ENCODE peak calls at places on chromosomes 12 and 14, in four cellular contexts. One of them, this sample, is unnamed.

GRCh38 chr14:71583246-71583645 is 349.0 kb upstream of the RGS6 start:
- DNase-seq in stomach: no peak
- DNase-seq in A549: no peak
- DNase-seq in suprapubic skin: no peak
- DNase-seq in this sample: peak; percentile 29

GRCh38 chr14:100031506-100032281 is 33.5 kb upstream of the EVL start:
- DNase-seq in stomach: no peak
- DNase-seq in A549: peak; percentile 96
- DNase-seq in suprapubic skin: peak; percentile 72
- DNase-seq in this sample: peak; percentile 99

GRCh38 chr14:96125536-96125935 is 79.1 kb upstream of the BDKRB2 start:
- DNase-seq in stomach: no peak
- DNase-seq in A549: no peak
- DNase-seq in suprapubic skin: no peak
- DNase-seq in this sample: peak; percentile 77

GRCh38 chr12:65731771-65732170 is 92.5 kb upstream of the HMGA2 start:
- DNase-seq in stomach: no peak
- DNase-seq in A549: no peak
- DNase-seq in suprapubic skin: no peak
- DNase-seq in this sample: no peak

GRCh38 chr14:62722406-62722805 is 322.9 kb downstream of the KCNH5 start:
- DNase-seq in stomach: no peak
- DNase-seq in A549: no peak
- DNase-seq in suprapubic skin: no peak
- DNase-seq in this sample: no peak

GRCh38 chr14:69763761-69764510 is 3.0 kb upstream of the SRSF5 start:
- DNase-seq in stomach: no peak
- DNase-seq in A549: no peak
- DNase-seq in suprapubic skin: no peak
- DNase-seq in this sample: no peak

GRCh38 chr14:95895720-95896119 is 19.1 kb downstream of the TUNAR start:
- DNase-seq in stomach: peak; percentile 42
- DNase-seq in A549: peak; percentile 64
- DNase-seq in suprapubic skin: no peak
- DNase-seq in this sample: no peak

GRCh38 chr12:39122562-39123204 is 217.3 kb upstream of the CPNE8 start:
- DNase-seq in stomach: no peak
- DNase-seq in A549: no peak
- DNase-seq in suprapubic skin: no peak
- DNase-seq in this sample: no peak

GRCh38 chr14:52268191-52269061 is 928 bp downstream of the PTGDR start:
- DNase-seq in stomach: no peak
- DNase-seq in A549: no peak
- DNase-seq in suprapubic skin: peak; percentile 60
- DNase-seq in this sample: peak; percentile 27

GRCh38 chr12:4037747-4038312 is 164.6 kb upstream of the PARP11 start:
- DNase-seq in stomach: peak; percentile 35
- DNase-seq in A549: peak; percentile 29
- DNase-seq in suprapubic skin: no peak
- DNase-seq in this sample: peak; percentile 70

GRCh38 chr14:92426237-92426636 is 87.3 kb upstream of the RIN3 start:
- DNase-seq in stomach: no peak
- DNase-seq in A549: no peak
- DNase-seq in suprapubic skin: no peak
- DNase-seq in this sample: peak; percentile 58

GRCh38 chr14:38958589-38958988 is 144.4 kb downstream of the SEC23A start:
- DNase-seq in stomach: no peak
- DNase-seq in A549: no peak
- DNase-seq in suprapubic skin: no peak
- DNase-seq in this sample: peak; percentile 15

GRCh38 chr12:1518763-1519516 is 75.4 kb downstream of the FBXL14 start:
- DNase-seq in stomach: no peak
- DNase-seq in A549: no peak
- DNase-seq in suprapubic skin: no peak
- DNase-seq in this sample: peak; percentile 86

GRCh38 chr12:122023339-122024131 is 1.9 kb downstream of the BCL7A start:
- DNase-seq in stomach: peak; percentile 70
- DNase-seq in A549: peak; percentile 73
- DNase-seq in suprapubic skin: no peak
- DNase-seq in this sample: peak; percentile 65

GRCh38 chr12:25553083-25553482 is at the start of gene LMNTD1:
- DNase-seq in stomach: no peak
- DNase-seq in A549: no peak
- DNase-seq in suprapubic skin: no peak
- DNase-seq in this sample: peak; percentile 84

DNA sequence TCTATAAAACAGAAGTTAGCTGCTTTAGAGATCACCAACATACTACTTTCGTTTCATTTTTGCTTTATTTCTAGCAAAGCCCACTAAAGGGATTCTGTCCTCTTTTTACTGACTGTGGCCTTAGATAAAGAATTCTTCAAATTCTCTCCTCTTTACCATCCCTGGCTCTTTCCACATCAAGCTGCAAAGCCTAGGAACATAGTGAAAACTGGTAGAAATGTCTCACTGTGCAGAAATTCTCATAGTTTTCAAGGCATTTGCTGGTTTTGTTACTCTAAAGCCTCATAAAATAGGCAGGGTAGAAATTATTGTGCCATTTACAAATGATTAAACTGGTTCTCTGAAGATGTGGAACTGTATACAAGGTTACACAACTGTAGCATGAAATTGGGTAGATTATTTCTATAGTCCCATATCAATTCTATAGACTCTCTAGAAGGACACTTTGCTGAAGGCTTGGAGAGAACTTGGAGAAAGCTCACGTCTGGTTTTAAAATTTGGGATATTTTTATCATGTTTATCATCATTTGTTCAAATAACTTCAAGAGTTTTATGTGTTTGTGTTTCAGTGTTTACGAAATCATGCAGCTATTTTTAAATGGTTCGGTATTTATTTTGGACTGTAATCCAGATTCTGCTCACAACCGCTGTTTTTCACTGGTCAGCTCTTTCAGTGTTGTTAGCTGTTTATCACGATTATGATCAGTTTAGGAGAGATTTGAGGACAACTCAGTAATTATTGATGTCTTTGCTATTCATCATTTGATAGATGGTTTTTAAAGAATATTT is 36.8 kb upstream of the CSRP2 start:
- DNase-seq in stomach: no peak
- DNase-seq in A549: no peak
- DNase-seq in suprapubic skin: no peak
- DNase-seq in this sample: peak; percentile 38
- H3K4me3 ChIP-seq in stomach: no peak overlapping the region
- H3K4me3 ChIP-seq in A549: no peak overlapping the region
- H3K4me3 ChIP-seq in suprapubic skin: no peak overlapping the region
- H3K4me3 ChIP-seq in this sample: no peak overlapping the region

GRCh38 chr12:14833952-14834351 is 9.4 kb downstream of the ART4 start:
- DNase-seq in stomach: no peak
- DNase-seq in A549: no peak
- DNase-seq in suprapubic skin: no peak
- DNase-seq in this sample: no peak

GRCh38 chr12:14834502-14834901 is 8.8 kb downstream of the ART4 start:
- DNase-seq in stomach: no peak
- DNase-seq in A549: no peak
- DNase-seq in suprapubic skin: no peak
- DNase-seq in this sample: peak; percentile 44

GRCh38 chr12:14833336-14833735 is 10.0 kb downstream of the ART4 start:
- DNase-seq in stomach: no peak
- DNase-seq in A549: no peak
- DNase-seq in suprapubic skin: no peak
- DNase-seq in this sample: no peak

GRCh38 chr12:14839262-14839661 is 4.1 kb downstream of the ART4 start:
- DNase-seq in stomach: no peak
- DNase-seq in A549: no peak
- DNase-seq in suprapubic skin: no peak
- DNase-seq in this sample: no peak

DNA sequence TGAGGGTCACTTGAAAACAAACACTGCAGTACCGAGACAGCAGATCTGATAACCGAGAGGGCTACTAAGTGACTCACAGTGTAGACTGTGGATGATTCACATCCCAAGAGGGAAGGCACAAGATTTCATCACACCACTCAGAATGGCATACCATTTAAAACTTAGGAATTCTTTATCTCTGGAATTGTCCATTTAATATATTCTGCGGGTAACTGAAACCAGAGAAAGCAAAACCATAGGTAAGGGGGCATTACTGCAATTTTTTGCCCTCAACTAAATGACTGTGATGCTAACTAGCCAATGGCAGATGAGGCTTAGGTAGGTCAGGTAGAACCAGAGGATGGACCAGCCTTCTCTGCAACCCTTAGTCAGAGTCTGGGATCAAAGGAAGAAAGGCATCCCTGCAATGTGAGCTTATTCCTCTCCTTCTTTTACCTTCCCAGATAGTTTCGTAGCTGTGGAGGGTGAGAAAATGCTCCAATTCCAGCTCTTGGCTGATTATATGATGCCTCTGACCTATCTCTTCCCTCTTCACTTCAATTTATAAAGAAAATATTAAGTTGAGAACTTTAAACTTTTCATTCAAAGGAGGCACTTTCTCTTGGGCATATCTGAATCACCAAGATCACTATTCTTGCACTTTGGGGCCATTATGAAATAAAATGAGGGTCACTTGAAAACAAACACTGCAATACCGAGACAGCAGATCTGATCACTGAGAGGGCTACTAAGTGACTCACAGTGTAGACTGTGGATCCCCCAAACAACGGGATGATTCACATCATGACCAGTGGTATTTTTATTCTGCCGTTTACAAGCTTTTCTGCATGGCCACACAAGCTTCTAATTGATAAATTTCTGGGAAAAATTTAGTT is 6.8 kb downstream of the ART4 start:
- DNase-seq in stomach: no peak
- DNase-seq in A549: peak; percentile 50
- DNase-seq in suprapubic skin: no peak
- DNase-seq in this sample: peak; percentile 89
- TF ChIP-seq CTCF in stomach: no peak
- TF ChIP-seq CTCF in A549: no peak
- TF ChIP-seq CTCF in suprapubic skin: no peak
- TF ChIP-seq CTCF in this sample: no peak

GRCh38 chr14:50533806-50534205 is 1.4 kb upstream of the MAP4K5 start:
- DNase-seq in stomach: no peak
- DNase-seq in A549: no peak
- DNase-seq in suprapubic skin: no peak
- DNase-seq in this sample: no peak
- H3K4me3 ChIP-seq in stomach: peak overlapping the region; percentile 85
- H3K4me3 ChIP-seq in A549: no peak overlapping the region
- H3K4me3 ChIP-seq in suprapubic skin: peak overlapping the region; percentile 83
- H3K4me3 ChIP-seq in this sample: no peak overlapping the region

DNA sequence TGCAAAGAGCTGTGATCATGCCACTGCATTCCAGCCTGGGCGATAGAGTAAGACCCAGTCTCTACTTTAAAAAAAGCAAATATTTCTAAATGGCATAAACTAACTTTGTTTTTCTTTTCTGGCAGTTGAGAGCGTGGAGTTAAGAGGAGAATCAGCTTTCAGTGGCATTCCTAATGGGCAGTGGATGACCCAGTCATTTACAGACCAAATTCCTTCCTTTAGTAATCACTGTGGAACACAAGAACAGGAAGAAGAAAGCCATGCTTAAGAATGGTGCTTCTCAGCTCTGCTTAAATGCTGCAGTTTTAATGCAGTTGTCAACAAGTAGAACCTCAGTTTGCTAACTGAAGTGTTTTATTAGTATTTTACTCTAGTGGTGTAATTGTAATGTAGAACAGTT is 21.2 kb downstream of the TDG start:
- DNase-seq in stomach: no peak
- DNase-seq in A549: no peak
- DNase-seq in suprapubic skin: no peak
- DNase-seq in this sample: peak; percentile 68
- TF ChIP-seq CTCF in stomach: no peak
- TF ChIP-seq CTCF in A549: no peak
- TF ChIP-seq CTCF in suprapubic skin: no peak
- TF ChIP-seq CTCF in this sample: no peak

GRCh38 chr14:32728526-32728925 is 210.2 kb upstream of the NPAS3 start:
- DNase-seq in stomach: no peak
- DNase-seq in A549: no peak
- DNase-seq in suprapubic skin: no peak
- DNase-seq in this sample: no peak

GRCh38 chr14:32722631-32723183 is 216.0 kb upstream of the NPAS3 start:
- DNase-seq in stomach: no peak
- DNase-seq in A549: no peak
- DNase-seq in suprapubic skin: no peak
- DNase-seq in this sample: no peak

GRCh38 chr14:32727827-32728226 is 210.9 kb upstream of the NPAS3 start:
- DNase-seq in stomach: no peak
- DNase-seq in A549: no peak
- DNase-seq in suprapubic skin: no peak
- DNase-seq in this sample: no peak

GRCh38 chr14:32726516-32726915 is 212.2 kb upstream of the NPAS3 start:
- DNase-seq in stomach: no peak
- DNase-seq in A549: no peak
- DNase-seq in suprapubic skin: no peak
- DNase-seq in this sample: no peak

GRCh38 chr14:32724864-32725550 is 213.7 kb upstream of the NPAS3 start:
- DNase-seq in stomach: no peak
- DNase-seq in A549: no peak
- DNase-seq in suprapubic skin: no peak
- DNase-seq in this sample: peak; percentile 95
- H3K4me3 ChIP-seq in stomach: no peak overlapping the region
- H3K4me3 ChIP-seq in A549: no peak overlapping the region
- H3K4me3 ChIP-seq in suprapubic skin: peak overlapping the region; percentile 11
- H3K4me3 ChIP-seq in this sample: peak overlapping the region; percentile 40

DNA sequence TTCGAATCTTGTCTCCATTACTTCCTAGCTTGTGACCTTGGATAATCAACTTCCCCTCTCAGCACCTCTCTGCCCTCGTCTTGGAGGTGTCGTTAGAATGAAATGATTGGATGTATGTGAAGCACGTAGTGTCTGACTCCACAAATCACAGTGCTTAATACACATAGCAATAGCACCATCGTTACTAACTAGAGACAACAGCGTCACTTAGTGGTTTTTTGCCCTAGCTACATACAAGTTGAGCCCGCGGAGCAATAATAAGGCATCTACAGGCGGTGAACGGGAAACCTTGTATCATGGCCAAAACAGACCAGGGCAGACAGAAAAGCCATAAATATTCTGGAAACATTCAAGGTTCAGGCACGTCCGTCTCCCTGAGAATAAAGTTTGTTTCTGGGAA is 154.9 kb downstream of the ASCL4 start:
- DNase-seq in stomach: no peak
- DNase-seq in A549: peak; percentile 35
- DNase-seq in suprapubic skin: no peak
- DNase-seq in this sample: peak; percentile 34
- TF ChIP-seq CTCF in stomach: no peak
- TF ChIP-seq CTCF in A549: peak; percentile 41
- TF ChIP-seq CTCF in suprapubic skin: no peak
- TF ChIP-seq CTCF in this sample: peak; percentile 16

DNA sequence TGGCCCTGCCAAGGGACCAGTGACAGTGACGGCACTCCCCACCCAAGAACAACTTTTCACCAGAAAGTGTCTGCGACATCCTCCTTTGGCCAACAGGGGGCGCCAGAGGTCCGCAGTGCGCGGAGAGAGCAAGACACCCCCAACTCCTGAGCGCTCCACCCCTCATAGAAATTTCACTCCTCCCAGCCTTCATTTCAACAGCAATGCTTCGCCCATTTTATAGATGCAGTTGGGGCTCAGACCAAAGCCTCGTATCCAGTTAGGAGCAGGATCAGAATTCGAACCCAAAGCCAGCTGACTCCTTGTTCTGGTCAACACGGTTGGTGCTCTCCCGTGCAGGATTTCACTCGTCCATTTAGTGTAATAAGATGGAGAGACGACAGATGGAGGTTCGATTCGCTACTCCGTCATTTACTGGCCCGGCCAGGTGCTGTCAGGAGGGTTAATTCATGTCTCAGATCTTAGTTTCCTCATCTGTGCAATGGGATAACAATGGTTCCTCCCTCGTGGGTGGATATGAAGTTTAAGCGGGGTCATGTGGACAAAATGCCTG is 2.4 kb upstream of the POP5 start:
- DNase-seq in stomach: peak; percentile 81
- DNase-seq in A549: peak; percentile 58
- DNase-seq in suprapubic skin: peak; percentile 89
- DNase-seq in this sample: peak; percentile 67
- H3K4me3 ChIP-seq in stomach: peak overlapping the region; percentile 52
- H3K4me3 ChIP-seq in A549: no peak overlapping the region
- H3K4me3 ChIP-seq in suprapubic skin: peak overlapping the region; percentile 54
- H3K4me3 ChIP-seq in this sample: no peak overlapping the region

This sample was measured in choroid plexus epithelial cell.